ENCODE peak calls at places on chromosomes 16 and 17, in five cellular contexts. P is transverse colon, G is adrenal gland, E is stomach, M is heart left ventricle. U is an unnamed sample.

GRCh38 chr16:79379083-79379482 is 221.5 kb downstream of the MAF start:
- DNase-seq in P (no peak), G (no peak), E (no peak), M (no peak), U (peak; percentile 30)

GRCh38 chr17:63772801-63773271 is 561 bp downstream of the CCDC47 start:
- DNase-seq in P (peak; percentile 13), G (no peak), E (no peak), M (no peak), U (peak; percentile 4)

GRCh38 chr17:348692-349425 is 3.7 kb downstream of the RPH3AL start:
- DNase-seq in P (peak; percentile 72), G (no peak), E (peak; percentile 85), M (peak; percentile 21), U (peak; percentile 79)

GRCh38 chr17:71628306-71628705 is 492.5 kb upstream of the SOX9 start:
- DNase-seq in P (no peak), G (no peak), E (no peak), M (no peak), U (no peak)

GRCh38 chr16:22923491-22923890 is 109.5 kb downstream of the HS3ST2 start:
- DNase-seq in P (no peak), G (no peak), E (no peak), M (no peak), U (no peak)

GRCh38 chr16:69620564-69620963 is 54.8 kb downstream of the NFAT5 start:
- DNase-seq in P (no peak), G (no peak), E (no peak), M (no peak), U (no peak)

GRCh38 chr17:10463402-10463801 is 6.0 kb downstream of the MYH4 start:
- DNase-seq in P (no peak), G (no peak), E (no peak), M (no peak), U (no peak)

GRCh38 chr17:76458580-76459490 is 5.9 kb upstream of the UBE2O start:
- DNase-seq in P (peak; percentile 59), G (peak; percentile 77), E (peak; percentile 70), M (peak; percentile 57), U (no peak)

GRCh38 chr17:46823657-46824056 is 5.2 kb upstream of the WNT3 start:
- DNase-seq in P (no peak), G (no peak), E (no peak), M (no peak), U (no peak)

GRCh38 chr17:63975541-63976092 is 2.9 kb upstream of the SCN4A start:
- DNase-seq in P (no peak), G (no peak), E (no peak), M (no peak), U (no peak)

GRCh38 chr17:78412403-78412802 is 34.0 kb downstream of the PGS1 start:
- DNase-seq in P (no peak), G (no peak), E (no peak), M (no peak), U (peak; percentile 27)

GRCh38 chr17:19703776-19704371 is 12.5 kb downstream of the SLC47A2 start:
- DNase-seq in P (no peak), G (peak; percentile 92), E (peak; percentile 51), M (no peak), U (no peak)

GRCh38 chr16:56776562-56776961 is 46.6 kb downstream of the NUP93 start:
- DNase-seq in P (peak; percentile 18), G (peak; percentile 31), E (peak; percentile 66), M (no peak), U (peak; percentile 15)

GRCh38 chr17:62802531-62803205 is 5.4 kb downstream of the MARCHF10 start:
- DNase-seq in P (no peak), G (no peak), E (no peak), M (no peak), U (no peak)

GRCh38 chr16:67537636-67538591 is 9.3 kb downstream of the RIPOR1 start:
- DNase-seq in P (peak; percentile 73), G (peak; percentile 58), E (peak; percentile 58), M (peak; percentile 86), U (no peak)

DNA sequence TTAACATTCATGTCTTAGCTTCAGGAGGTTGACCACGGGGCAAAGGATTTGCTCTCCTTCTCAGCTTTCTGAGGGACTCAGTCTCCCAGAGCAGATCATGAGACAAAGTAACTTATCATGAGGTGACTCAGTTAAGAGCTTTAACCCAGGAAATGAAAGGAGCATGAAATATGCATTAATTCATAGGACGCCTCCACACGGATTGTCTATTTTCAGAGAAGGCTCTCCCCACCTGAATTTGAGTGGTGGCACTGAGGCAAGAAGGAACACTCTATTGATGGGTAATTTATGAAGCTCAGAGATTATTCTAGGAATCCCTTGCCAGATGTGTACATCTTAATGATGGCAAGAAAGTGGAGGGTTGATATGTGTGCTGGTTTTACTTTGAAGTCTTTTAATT is 681 bp downstream of the RBFOX1 start:
- DNase-seq in P (no peak), G (no peak), E (no peak), M (no peak), U (no peak)
- H3K4me1 ChIP-seq in P (no peaks in the 10 kb centered on the region), G (no peaks in the 10 kb centered on the region), E (no peaks in the 10 kb centered on the region), M (peaks cover 24% of the 10 kb centered on the region), U (peaks cover 47% of the 10 kb centered on the region)

DNA sequence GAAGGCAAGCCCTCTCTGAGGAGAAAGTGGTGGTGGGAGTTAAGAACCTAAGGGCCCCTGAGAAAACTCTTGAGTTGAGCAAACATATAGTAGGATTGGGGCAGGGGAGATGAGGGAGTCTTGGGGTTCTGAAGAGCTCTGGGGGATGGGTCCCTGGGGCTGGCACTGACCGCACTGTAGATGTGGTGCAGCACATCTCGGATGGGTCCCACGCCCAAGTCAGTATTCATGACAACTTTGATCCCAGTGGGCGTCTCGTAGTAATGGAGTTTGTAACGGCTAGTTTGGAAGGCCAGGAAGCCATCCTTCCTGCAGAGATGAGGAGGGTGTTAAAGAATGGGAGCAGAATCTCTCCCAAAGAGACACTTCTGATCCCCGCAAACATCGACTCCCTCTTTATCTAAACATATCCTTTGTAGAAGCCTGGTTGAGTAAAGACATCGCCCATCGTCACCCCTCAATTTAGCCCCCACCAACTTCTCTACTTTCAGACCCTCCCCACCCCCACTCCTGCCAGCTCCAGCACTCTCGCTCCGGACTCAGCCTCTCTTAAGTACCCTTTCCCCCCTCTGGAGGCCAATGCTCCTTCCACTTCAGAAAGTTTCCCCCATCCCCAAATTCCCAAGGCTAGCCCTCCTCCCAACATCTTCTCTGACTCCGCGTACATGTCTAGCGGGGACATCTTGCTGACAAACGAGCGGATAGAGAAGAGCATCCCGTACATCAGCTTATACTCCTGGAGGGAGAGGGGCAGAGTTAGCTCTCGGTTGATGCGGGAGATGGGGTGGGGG is 710 bp downstream of the TRAPPC1 start:
- DNase-seq in P (no peak), G (no peak), E (no peak), M (no peak), U (no peak)
- TF ChIP-seq CTCF in P (no peak), G (no peak), E (no peak), M (no peak), U (no peak)

GRCh38 chr16:11734025-11734652 is 8.5 kb downstream of the TXNDC11 start:
- DNase-seq in P (peak; percentile 4), G (peak; percentile 33), E (no peak), M (peak; percentile 24), U (no peak)
- H3K4me3 ChIP-seq in P (no peak overlapping the region), G (no peak overlapping the region), E (no peak overlapping the region), M (no peak overlapping the region), U (no peak overlapping the region)

GRCh38 chr17:27322690-27323508 is 29.0 kb downstream of the WSB1 start:
- DNase-seq in P (no peak), G (no peak), E (no peak), M (no peak), U (no peak)
- H3K4me1 ChIP-seq in P (peaks cover 30% of the 10 kb centered on the region), G (peaks cover 23% of the 10 kb centered on the region), E (peaks cover 48% of the 10 kb centered on the region), M (peaks cover 55% of the 10 kb centered on the region), U (peaks cover 31% of the 10 kb centered on the region)

GRCh38 chr17:65041518-65041917 is 15.0 kb downstream of the GNA13 start:
- DNase-seq in P (no peak), G (no peak), E (no peak), M (no peak), U (no peak)

GRCh38 chr17:65035191-65035590 is 21.3 kb downstream of the GNA13 start:
- DNase-seq in P (no peak), G (no peak), E (no peak), M (no peak), U (no peak)

GRCh38 chr17:65039349-65039988 is 17.1 kb downstream of the GNA13 start:
- DNase-seq in P (no peak), G (no peak), E (no peak), M (no peak), U (no peak)

GRCh38 chr17:65035704-65036103 is 20.8 kb downstream of the GNA13 start:
- DNase-seq in P (no peak), G (no peak), E (no peak), M (no peak), U (no peak)

DNA sequence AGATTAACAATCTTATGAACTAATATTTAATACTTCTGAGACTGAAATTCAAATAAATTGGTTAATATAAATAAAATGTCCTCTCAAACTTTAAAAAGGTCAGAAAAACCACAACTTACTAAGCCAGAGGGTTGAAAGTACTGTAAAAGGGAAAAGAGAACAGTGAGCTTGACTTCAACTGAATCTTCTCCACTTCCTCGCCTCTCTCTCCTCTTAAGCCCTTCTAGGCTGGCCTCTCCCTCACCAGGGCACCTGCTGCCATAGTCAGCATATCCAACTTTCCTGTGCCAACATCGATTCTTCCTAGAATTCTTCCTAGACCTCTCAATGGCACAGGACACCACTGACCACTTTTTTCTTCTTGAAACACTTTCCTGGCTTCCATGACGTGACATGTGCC is 19.4 kb downstream of the GNA13 start:
- DNase-seq in P (no peak), G (no peak), E (no peak), M (no peak), U (no peak)
- TF ChIP-seq CTCF in P (no peak), G (no peak), E (no peak), M (no peak), U (no peak)

GRCh38 chr16:89925596-89926079 is 2.5 kb downstream of the TUBB3 start:
- DNase-seq in P (no peak), G (no peak), E (no peak), M (no peak), U (no peak)
- H3K4me3 ChIP-seq in P (peak overlapping the region; percentile 6), G (no peak overlapping the region), E (peak overlapping the region; percentile 53), M (peak overlapping the region; percentile 26), U (peak overlapping the region; percentile 52)

DNA sequence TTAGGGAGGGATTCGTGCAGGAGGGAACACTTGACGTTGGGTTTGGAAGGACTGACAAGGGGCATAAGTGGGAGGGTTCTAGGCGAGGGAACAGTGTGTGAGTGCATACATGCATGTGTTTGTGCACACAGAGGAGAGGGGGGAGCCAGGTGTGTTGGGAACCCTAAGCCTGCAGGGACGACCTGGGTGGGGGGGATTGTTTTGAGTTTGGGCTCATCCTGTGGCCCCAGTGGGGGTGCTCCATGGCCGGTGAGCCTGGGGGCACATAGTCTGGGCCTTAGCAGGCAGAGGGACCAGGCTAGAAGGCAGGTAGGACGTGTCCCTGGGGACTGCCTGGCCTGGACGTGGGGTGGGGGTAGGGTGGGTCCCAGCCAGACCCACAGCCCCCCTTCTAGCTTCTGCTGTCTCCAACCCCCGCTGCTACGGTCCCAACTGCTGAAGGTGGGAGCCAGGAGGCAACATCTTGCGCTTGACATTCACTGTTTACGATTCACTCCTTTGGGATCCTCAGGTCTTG is 11.9 kb upstream of the RASD1 start:
- DNase-seq in P (no peak), G (no peak), E (no peak), M (no peak), U (no peak)
- H3K4me1 ChIP-seq in P (peaks cover 5% of the 10 kb centered on the region), G (no peaks in the 10 kb centered on the region), E (peaks cover 10% of the 10 kb centered on the region), M (peaks cover 28% of the 10 kb centered on the region), U (peaks cover 14% of the 10 kb centered on the region)

GRCh38 chr17:75205793-75206163 is 299 bp downstream of the NUP85 start:
- DNase-seq in P (no peak), G (no peak), E (no peak), M (no peak), U (no peak)
- TF ChIP-seq CTCF in P (peak; percentile 9), G (no peak), E (no peak), M (no peak), U (no peak)

U was measured in gastrocnemius medialis.